ENCODE peak calls at places on chromosome 5, in seven cellular contexts. One of them, this sample, is unnamed.

GRCh38 chr5:141567513-141568117 is 51.2 kb downstream of the DIAPH1 start:
- DNase-seq in GM12891: no peak
- DNase-seq in GM12878: no peak
- DNase-seq in SK-N-SH: peak
- DNase-seq in K562: no peak
- DNase-seq in HepG2: no peak
- DNase-seq in H1: no peak
- DNase-seq in this sample: no peak

GRCh38 chr5:166165600-166165999 is 2125.8 kb upstream of the WWC1 start:
- DNase-seq in GM12891: no peak
- DNase-seq in GM12878: no peak
- DNase-seq in SK-N-SH: no peak
- DNase-seq in K562: no peak
- DNase-seq in HepG2: no peak
- DNase-seq in H1: no peak
- DNase-seq in this sample: no peak

GRCh38 chr5:153222956-153223355 is 267.5 kb upstream of the GRIA1 start:
- DNase-seq in GM12891: no peak
- DNase-seq in GM12878: no peak
- DNase-seq in SK-N-SH: no peak
- DNase-seq in K562: no peak
- DNase-seq in HepG2: no peak
- DNase-seq in H1: no peak
- DNase-seq in this sample: no peak

GRCh38 chr5:76326559-76327351 is 76.3 kb upstream of the IQGAP2 start:
- DNase-seq in GM12891: no peak
- DNase-seq in GM12878: no peak
- DNase-seq in SK-N-SH: no peak
- DNase-seq in K562: no peak
- DNase-seq in HepG2: no peak
- DNase-seq in H1: peak
- DNase-seq in this sample: no peak

GRCh38 chr5:40791715-40792139 is 6.4 kb downstream of the PRKAA1 start:
- DNase-seq in GM12891: no peak
- DNase-seq in GM12878: no peak
- DNase-seq in SK-N-SH: no peak
- DNase-seq in K562: peak
- DNase-seq in HepG2: peak
- DNase-seq in H1: no peak
- DNase-seq in this sample: no peak

GRCh38 chr5:13985736-13986418 is 41.4 kb upstream of the DNAH5 start:
- DNase-seq in GM12891: no peak
- DNase-seq in GM12878: no peak
- DNase-seq in SK-N-SH: no peak
- DNase-seq in K562: no peak
- DNase-seq in HepG2: peak
- DNase-seq in H1: no peak
- DNase-seq in this sample: no peak

GRCh38 chr5:142403583-142403982 is 78.8 kb upstream of the SPRY4 start:
- DNase-seq in GM12891: no peak
- DNase-seq in GM12878: no peak
- DNase-seq in SK-N-SH: no peak
- DNase-seq in K562: no peak
- DNase-seq in HepG2: no peak
- DNase-seq in H1: no peak
- DNase-seq in this sample: no peak

GRCh38 chr5:14560091-14560595 is 21.4 kb upstream of the OTULINL start:
- DNase-seq in GM12891: no peak
- DNase-seq in GM12878: no peak
- DNase-seq in SK-N-SH: no peak
- DNase-seq in K562: no peak
- DNase-seq in HepG2: no peak
- DNase-seq in H1: no peak
- DNase-seq in this sample: no peak

GRCh38 chr5:163867324-163867723 is 361.9 kb downstream of the MAT2B start:
- DNase-seq in GM12891: no peak
- DNase-seq in GM12878: no peak
- DNase-seq in SK-N-SH: no peak
- DNase-seq in K562: no peak
- DNase-seq in HepG2: no peak
- DNase-seq in H1: no peak
- DNase-seq in this sample: no peak

GRCh38 chr5:52771343-52772039 is 16.2 kb upstream of the ITGA1 start:
- DNase-seq in GM12891: no peak
- DNase-seq in GM12878: no peak
- DNase-seq in SK-N-SH: no peak
- DNase-seq in K562: no peak
- DNase-seq in HepG2: no peak
- DNase-seq in H1: no peak
- DNase-seq in this sample: no peak

GRCh38 chr5:52875827-52876226 is 88.1 kb downstream of the ITGA1 start:
- DNase-seq in GM12891: no peak
- DNase-seq in GM12878: no peak
- DNase-seq in SK-N-SH: no peak
- DNase-seq in K562: no peak
- DNase-seq in HepG2: no peak
- DNase-seq in H1: no peak
- DNase-seq in this sample: no peak

GRCh38 chr5:113044776-113045175 is 68.2 kb downstream of the DCP2 start:
- DNase-seq in GM12891: no peak
- DNase-seq in GM12878: no peak
- DNase-seq in SK-N-SH: no peak
- DNase-seq in K562: no peak
- DNase-seq in HepG2: no peak
- DNase-seq in H1: no peak
- DNase-seq in this sample: no peak

GRCh38 chr5:113048931-113049330 is 72.3 kb downstream of the DCP2 start:
- DNase-seq in GM12891: no peak
- DNase-seq in GM12878: no peak
- DNase-seq in SK-N-SH: no peak
- DNase-seq in K562: no peak
- DNase-seq in HepG2: no peak
- DNase-seq in H1: no peak
- DNase-seq in this sample: no peak

GRCh38 chr5:113047234-113047633 is 70.6 kb downstream of the DCP2 start:
- DNase-seq in GM12891: no peak
- DNase-seq in GM12878: no peak
- DNase-seq in SK-N-SH: no peak
- DNase-seq in K562: peak
- DNase-seq in HepG2: no peak
- DNase-seq in H1: no peak
- DNase-seq in this sample: no peak

GRCh38 chr5:113050606-113051391 is 74.2 kb downstream of the DCP2 start:
- DNase-seq in GM12891: no peak
- DNase-seq in GM12878: no peak
- DNase-seq in SK-N-SH: no peak
- DNase-seq in K562: peak
- DNase-seq in HepG2: no peak
- DNase-seq in H1: no peak
- DNase-seq in this sample: no peak

GRCh38 chr5:113047733-113048652 is 71.4 kb downstream of the DCP2 start:
- DNase-seq in GM12891: no peak
- DNase-seq in GM12878: peak
- DNase-seq in SK-N-SH: no peak
- DNase-seq in K562: peak
- DNase-seq in HepG2: no peak
- DNase-seq in H1: no peak
- DNase-seq in this sample: no peak
- TF ChIP-seq TAF1 in GM12891: no peak
- TF ChIP-seq TAF1 in GM12878: no peak
- TF ChIP-seq TAF1 in SK-N-SH: no peak
- TF ChIP-seq TAF1 in K562: no peak
- TF ChIP-seq TAF1 in HepG2: no peak
- TF ChIP-seq TAF1 in H1: no peak
- TF ChIP-seq TAF1 in this sample: no peak

DNA sequence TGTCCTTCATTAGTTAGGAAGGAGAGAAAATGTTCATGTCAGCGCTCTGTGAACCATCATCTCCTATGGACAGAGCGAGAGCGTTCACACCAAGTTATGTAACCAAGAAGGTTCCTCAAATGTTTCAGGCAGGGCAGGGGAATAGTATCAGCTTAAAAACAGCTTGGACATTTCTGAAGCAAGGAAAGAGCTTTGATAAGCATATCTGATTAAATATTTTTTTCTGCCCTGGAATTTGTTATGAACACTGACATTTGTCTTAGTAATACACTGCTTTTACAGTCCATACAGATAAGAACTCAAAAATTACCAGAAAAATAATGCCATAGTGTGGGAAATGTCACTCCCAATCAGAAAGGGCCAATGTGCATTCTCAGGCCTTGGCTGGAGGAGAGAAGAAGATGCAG is 66.3 kb upstream of the LIFR start:
- DNase-seq in GM12891: no peak
- DNase-seq in GM12878: no peak
- DNase-seq in SK-N-SH: no peak
- DNase-seq in K562: no peak
- DNase-seq in HepG2: no peak
- DNase-seq in H1: no peak
- DNase-seq in this sample: no peak
- TF ChIP-seq TAF1 in GM12891: no peak
- TF ChIP-seq TAF1 in GM12878: no peak
- TF ChIP-seq TAF1 in SK-N-SH: no peak
- TF ChIP-seq TAF1 in K562: no peak
- TF ChIP-seq TAF1 in HepG2: no peak
- TF ChIP-seq TAF1 in H1: no peak
- TF ChIP-seq TAF1 in this sample: no peak

GRCh38 chr5:181197326-181197951 is 7.6 kb downstream of the TRIM7 start:
- DNase-seq in GM12891: no peak
- DNase-seq in GM12878: no peak
- DNase-seq in SK-N-SH: no peak
- DNase-seq in K562: no peak
- DNase-seq in HepG2: no peak
- DNase-seq in H1: no peak
- DNase-seq in this sample: no peak

GRCh38 chr5:181192337-181193046 is 12.5 kb downstream of the TRIM7 start:
- DNase-seq in GM12891: no peak
- DNase-seq in GM12878: no peak
- DNase-seq in SK-N-SH: no peak
- DNase-seq in K562: no peak
- DNase-seq in HepG2: no peak
- DNase-seq in H1: no peak
- DNase-seq in this sample: no peak

GRCh38 chr5:181198106-181198685 is 6.8 kb downstream of the TRIM7 start:
- DNase-seq in GM12891: no peak
- DNase-seq in GM12878: no peak
- DNase-seq in SK-N-SH: no peak
- DNase-seq in K562: no peak
- DNase-seq in HepG2: no peak
- DNase-seq in H1: no peak
- DNase-seq in this sample: no peak

GRCh38 chr5:181194489-181195248 is 10.3 kb downstream of the TRIM7 start:
- DNase-seq in GM12891: no peak
- DNase-seq in GM12878: no peak
- DNase-seq in SK-N-SH: peak
- DNase-seq in K562: peak
- DNase-seq in HepG2: no peak
- DNase-seq in H1: no peak
- DNase-seq in this sample: no peak

GRCh38 chr5:181195249-181195761 is 9.7 kb downstream of the TRIM7 start:
- DNase-seq in GM12891: no peak
- DNase-seq in GM12878: no peak
- DNase-seq in SK-N-SH: no peak
- DNase-seq in K562: no peak
- DNase-seq in HepG2: no peak
- DNase-seq in H1: no peak
- DNase-seq in this sample: no peak
- TF ChIP-seq TAF1 in GM12891: no peak
- TF ChIP-seq TAF1 in GM12878: no peak
- TF ChIP-seq TAF1 in SK-N-SH: no peak
- TF ChIP-seq TAF1 in K562: no peak
- TF ChIP-seq TAF1 in HepG2: no peak
- TF ChIP-seq TAF1 in H1: no peak
- TF ChIP-seq TAF1 in this sample: no peak

GRCh38 chr5:120055858-120056257 is 408.2 kb upstream of the PRR16 start:
- DNase-seq in GM12891: no peak
- DNase-seq in GM12878: no peak
- DNase-seq in SK-N-SH: no peak
- DNase-seq in K562: no peak
- DNase-seq in HepG2: no peak
- DNase-seq in H1: no peak
- DNase-seq in this sample: no peak
- TF ChIP-seq TAF1 in GM12891: no peak
- TF ChIP-seq TAF1 in GM12878: no peak
- TF ChIP-seq TAF1 in SK-N-SH: no peak
- TF ChIP-seq TAF1 in K562: no peak
- TF ChIP-seq TAF1 in HepG2: no peak
- TF ChIP-seq TAF1 in H1: no peak
- TF ChIP-seq TAF1 in this sample: no peak